ENCODE peak calls at places on chromosomes 5 and 9, in four cellular contexts. J is fibroblast of the aortic adventitia, C is IMR-90, Q is foreskin fibroblast. L is an unnamed sample.

GRCh38 chr5:109388407-109388806 is 21.4 kb downstream of the PJA2 start:
- DNase-seq in J (peak; percentile 53), C (peak; percentile 53), Q (peak; percentile 50), L (no peak)

GRCh38 chr9:86547596-86547995 is 193.4 kb upstream of the TUT7 start:
- DNase-seq in J (no peak), C (no peak), Q (peak; percentile 34), L (no peak)

GRCh38 chr5:108382784-108383358 is 973 bp upstream of the FBXL17 start:
- DNase-seq in J (no peak), C (peak; percentile 44), Q (no peak), L (peak; percentile 2)

GRCh38 chr5:175689147-175689991 is 31.5 kb downstream of the HRH2 start:
- DNase-seq in J (peak; percentile 9), C (no peak), Q (peak; percentile 5), L (no peak)

GRCh38 chr9:127219533-127219932 is 45.0 kb upstream of the GARNL3 start:
- DNase-seq in J (no peak), C (no peak), Q (no peak), L (no peak)

GRCh38 chr5:148992265-148992664 is 70.6 kb downstream of the SH3TC2 start:
- DNase-seq in J (no peak), C (no peak), Q (no peak), L (no peak)

GRCh38 chr9:117551171-117551570 is 136.3 kb upstream of the ASTN2 start:
- DNase-seq in J (no peak), C (no peak), Q (no peak), L (no peak)

GRCh38 chr5:122492675-122493074 is 180.6 kb downstream of the SNCAIP start:
- DNase-seq in J (no peak), C (no peak), Q (peak; percentile 21), L (no peak)

GRCh38 chr9:99259231-99259918 is 37.3 kb downstream of the SEC61B start:
- DNase-seq in J (peak; percentile 48), C (no peak), Q (peak; percentile 58), L (no peak)

GRCh38 chr5:64158827-64159226 is 6.8 kb upstream of the RNF180 start:
- DNase-seq in J (no peak), C (no peak), Q (peak; percentile 24), L (no peak)

GRCh38 chr9:4507731-4508130 is 17.5 kb downstream of the SLC1A1 start:
- DNase-seq in J (no peak), C (no peak), Q (no peak), L (no peak)

GRCh38 chr5:112694853-112695709 is 42.6 kb upstream of the APC start:
- DNase-seq in J (peak; percentile 54), C (peak; percentile 59), Q (peak; percentile 83), L (no peak)

GRCh38 chr5:128920345-128921215 is 44.7 kb upstream of the SLC27A6 start:
- DNase-seq in J (no peak), C (peak; percentile 59), Q (peak; percentile 85), L (no peak)

GRCh38 chr5:135449608-135450007 is 2.5 kb upstream of the DCANP1 start:
- DNase-seq in J (no peak), C (no peak), Q (no peak), L (no peak)

GRCh38 chr9:136623849-136624183 is 38.9 kb upstream of the EGFL7 start:
- DNase-seq in J (no peak), C (no peak), Q (no peak), L (no peak)

GRCh38 chr9:120698766-120699165 is 15.5 kb downstream of the MEGF9 start:
- DNase-seq in J (peak; percentile 22), C (no peak), Q (peak; percentile 43), L (no peak)

GRCh38 chr9:98228392-98229089 is 26.9 kb downstream of the TBC1D2 start:
- DNase-seq in J (no peak), C (no peak), Q (peak; percentile 21), L (no peak)

GRCh38 chr5:54601832-54602231 is 84.3 kb downstream of the SNX18 start:
- DNase-seq in J (peak; percentile 92), C (no peak), Q (no peak), L (no peak)

DNA sequence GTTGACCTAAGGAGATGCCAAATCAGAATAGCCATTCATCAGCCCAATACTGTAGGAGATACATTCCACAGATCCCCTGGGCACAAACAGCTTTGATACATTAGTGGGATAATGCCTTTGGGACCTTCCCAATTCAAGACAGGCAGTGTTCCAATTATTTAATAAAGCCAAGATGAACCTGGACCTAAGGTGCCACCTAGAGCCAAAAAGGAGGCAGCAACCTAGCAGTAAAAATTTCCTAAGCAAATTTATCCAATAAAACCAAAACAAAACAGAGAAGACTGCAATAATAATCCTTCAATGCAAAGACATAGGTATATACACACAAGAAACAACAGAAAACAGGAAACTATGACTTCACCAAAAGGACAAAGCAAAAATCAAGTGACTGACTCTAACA is 253.0 kb downstream of the HINT1 start:
- DNase-seq in J (no peak), C (no peak), Q (no peak), L (no peak)
- TF ChIP-seq CTCF in J (no peak), C (no peak), Q (no peak), L (no peak)

DNA sequence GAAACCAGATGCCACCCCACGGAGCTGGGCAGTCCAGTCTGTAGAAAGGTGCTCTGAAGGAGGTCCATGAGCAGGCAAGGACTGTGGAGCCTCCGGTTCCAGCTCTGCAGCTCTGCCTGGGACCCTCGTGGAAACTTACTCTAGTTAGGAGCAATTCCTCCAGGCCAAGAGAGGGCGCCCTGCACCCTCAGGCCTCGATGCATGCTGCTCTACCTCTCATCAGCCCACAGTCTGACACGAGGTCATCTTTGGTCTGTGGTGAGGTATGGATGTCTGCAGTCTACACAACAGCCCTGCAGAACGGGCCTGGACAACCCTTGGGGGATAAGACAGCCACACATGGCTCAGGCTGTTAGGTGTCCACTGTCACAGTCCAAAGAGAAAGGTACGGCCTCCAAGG is 50.6 kb upstream of the UBTD2 start:
- DNase-seq in J (no peak), C (no peak), Q (no peak), L (no peak)
- TF ChIP-seq CTCF in J (no peak), C (peak; percentile 7), Q (no peak), L (no peak)

GRCh38 chr5:142727736-142728047 is 41.8 kb upstream of the FGF1 start:
- DNase-seq in J (no peak), C (no peak), Q (no peak), L (no peak)
- TF ChIP-seq CTCF in J (no peak), C (no peak), Q (no peak), L (no peak)

DNA sequence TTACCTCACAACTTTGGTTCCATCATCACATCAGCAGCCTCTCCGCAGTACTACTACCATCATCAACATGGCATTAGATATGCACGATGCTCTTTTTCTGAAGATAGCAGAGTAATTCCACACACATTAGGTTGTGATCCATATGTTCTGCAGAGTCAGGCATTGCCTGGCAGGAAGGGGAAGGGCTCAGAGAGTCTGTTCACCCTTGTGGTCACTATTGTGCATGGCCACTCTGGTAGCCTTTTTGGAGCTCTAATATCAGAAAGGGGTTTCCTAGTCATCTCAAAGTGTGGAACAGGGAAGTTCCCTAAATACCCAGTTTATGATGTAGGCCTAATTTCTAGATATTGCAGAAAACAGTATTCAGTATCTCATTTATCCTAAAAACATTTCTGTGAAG is 373.6 kb downstream of the BNC2 start:
- DNase-seq in J (no peak), C (no peak), Q (no peak), L (no peak)
- TF ChIP-seq CTCF in J (no peak), C (no peak), Q (no peak), L (no peak)

GRCh38 chr5:40733842-40734563 is 21.8 kb downstream of the TTC33 start:
- DNase-seq in J (peak; percentile 44), C (no peak), Q (no peak), L (no peak)

GRCh38 chr5:40738502-40738901 is 17.3 kb downstream of the TTC33 start:
- DNase-seq in J (no peak), C (no peak), Q (peak; percentile 25), L (no peak)

GRCh38 chr5:40735609-40736008 is 20.2 kb downstream of the TTC33 start:
- DNase-seq in J (peak; percentile 11), C (no peak), Q (no peak), L (no peak)

GRCh38 chr5:40734986-40735385 is 20.8 kb downstream of the TTC33 start:
- DNase-seq in J (peak; percentile 75), C (peak; percentile 74), Q (peak; percentile 46), L (no peak)

GRCh38 chr5:40736103-40736875 is 19.5 kb downstream of the TTC33 start:
- DNase-seq in J (peak; percentile 81), C (peak; percentile 74), Q (peak; percentile 82), L (no peak)
- TF ChIP-seq CTCF in J (peak; percentile 76), C (peak; percentile 88), Q (peak; percentile 59), L (peak; percentile 81)

DNA sequence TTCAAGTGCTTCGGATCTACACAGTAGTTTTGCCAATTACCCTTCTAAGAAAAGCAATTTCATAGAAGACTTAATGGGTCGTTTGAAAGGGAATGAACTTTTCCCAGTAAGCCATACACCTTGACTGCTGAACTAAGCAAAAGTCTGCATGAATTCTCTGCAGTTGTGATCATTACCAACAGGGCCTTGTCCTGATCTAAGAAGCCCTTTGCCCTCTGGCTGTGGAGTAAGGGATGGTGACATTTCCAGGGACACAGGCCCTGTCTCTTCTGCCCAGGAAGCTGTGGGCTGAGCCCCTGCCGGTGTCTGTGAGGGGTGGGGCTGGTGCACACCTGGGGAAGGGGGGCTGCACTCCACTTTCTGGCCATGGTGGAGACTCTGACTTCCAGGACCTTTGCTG is 30.5 kb downstream of the ZDHHC11 start:
- DNase-seq in J (no peak), C (no peak), Q (no peak), L (no peak)
- TF ChIP-seq CTCF in J (no peak), C (no peak), Q (no peak), L (no peak)

GRCh38 chr5:117788596-117788995 is 1199.8 kb downstream of the DTWD2 start:
- DNase-seq in J (no peak), C (peak; percentile 31), Q (peak; percentile 4), L (no peak)
- TF ChIP-seq CTCF in J (no peak), C (no peak), Q (no peak), L (no peak)

GRCh38 chr5:179906294-179906794 is 1.4 kb downstream of the TBC1D9B start:
- DNase-seq in J (peak; percentile 13), C (no peak), Q (no peak), L (no peak)

GRCh38 chr5:179909224-179909623 is 1.5 kb upstream of the TBC1D9B start:
- DNase-seq in J (no peak), C (no peak), Q (no peak), L (no peak)

GRCh38 chr5:179906795-179907569 is 715 bp downstream of the TBC1D9B start:
- DNase-seq in J (peak; percentile 11), C (peak; percentile 7), Q (peak; percentile 54), L (peak; percentile 28)

GRCh38 chr5:179907570-179908324 is at the start of gene TBC1D9B:
- DNase-seq in J (peak; percentile 65), C (peak; percentile 45), Q (peak; percentile 87), L (peak; percentile 47)

DNA sequence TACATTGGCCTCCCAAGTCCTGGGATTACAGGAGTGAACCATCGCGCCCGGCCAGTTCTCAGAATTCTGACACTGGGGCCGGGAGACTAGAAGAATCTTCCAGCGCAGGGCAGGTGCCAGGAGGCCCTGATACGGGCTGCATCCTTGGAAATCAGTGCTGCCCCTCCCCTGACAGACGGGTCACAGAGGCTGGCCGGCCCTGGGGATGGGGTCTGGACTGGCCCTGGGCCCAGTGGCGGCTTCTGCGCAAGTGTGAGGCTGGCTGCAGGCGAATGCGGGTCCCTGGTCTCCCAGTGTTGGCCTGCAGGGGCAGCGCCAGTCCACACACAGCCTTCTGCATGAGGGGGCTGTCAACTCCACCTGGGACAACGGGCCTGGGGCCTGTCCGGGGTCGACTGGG is 831 bp upstream of the TBC1D9B start:
- DNase-seq in J (no peak), C (no peak), Q (no peak), L (peak; percentile 13)
- TF ChIP-seq CTCF in J (no peak), C (peak; percentile 13), Q (peak; percentile 5), L (peak; percentile 44)

L was measured in neural crest cell.